ENCODE peak calls at places on chromosomes 3 and 15, in eight cellular contexts. One of them, this sample, is unnamed.

GRCh38 chr3:173371848-173372487 is 25.6 kb upstream of the NLGN1 start:
- DNase-seq in GM12865: no peak
- DNase-seq in ascending aorta: no peak
- DNase-seq in choroid plexus epithelial cell: peak; percentile 45
- DNase-seq in fibroblast of pulmonary artery: peak; percentile 41
- DNase-seq in GM13977: no peak
- DNase-seq in testis: peak; percentile 42
- DNase-seq in lower leg skin: no peak
- DNase-seq in this sample: peak; percentile 25

GRCh38 chr3:78791745-78792144 is 976.1 kb downstream of the ROBO1 start:
- DNase-seq in GM12865: no peak
- DNase-seq in ascending aorta: no peak
- DNase-seq in choroid plexus epithelial cell: no peak
- DNase-seq in fibroblast of pulmonary artery: no peak
- DNase-seq in GM13977: no peak
- DNase-seq in testis: no peak
- DNase-seq in lower leg skin: no peak
- DNase-seq in this sample: no peak

GRCh38 chr3:183377307-183377959 is 51.0 kb downstream of the MCF2L2 start:
- DNase-seq in GM12865: peak; percentile 46
- DNase-seq in ascending aorta: no peak
- DNase-seq in choroid plexus epithelial cell: no peak
- DNase-seq in fibroblast of pulmonary artery: no peak
- DNase-seq in GM13977: no peak
- DNase-seq in testis: no peak
- DNase-seq in lower leg skin: no peak
- DNase-seq in this sample: no peak

GRCh38 chr3:52232279-52233107 is 6.5 kb downstream of the TWF2 start:
- DNase-seq in GM12865: no peak
- DNase-seq in ascending aorta: no peak
- DNase-seq in choroid plexus epithelial cell: no peak
- DNase-seq in fibroblast of pulmonary artery: no peak
- DNase-seq in GM13977: no peak
- DNase-seq in testis: no peak
- DNase-seq in lower leg skin: no peak
- DNase-seq in this sample: no peak

GRCh38 chr3:134367869-134368750 is 6.1 kb downstream of the AMOTL2 start:
- DNase-seq in GM12865: no peak
- DNase-seq in ascending aorta: peak; percentile 50
- DNase-seq in choroid plexus epithelial cell: no peak
- DNase-seq in fibroblast of pulmonary artery: no peak
- DNase-seq in GM13977: no peak
- DNase-seq in testis: no peak
- DNase-seq in lower leg skin: no peak
- DNase-seq in this sample: no peak

GRCh38 chr3:139074565-139075115 is 29.9 kb upstream of the PRR23C start:
- DNase-seq in GM12865: no peak
- DNase-seq in ascending aorta: no peak
- DNase-seq in choroid plexus epithelial cell: no peak
- DNase-seq in fibroblast of pulmonary artery: no peak
- DNase-seq in GM13977: no peak
- DNase-seq in testis: no peak
- DNase-seq in lower leg skin: no peak
- DNase-seq in this sample: no peak

GRCh38 chr3:27228805-27229204 is 140.4 kb downstream of the NEK10 start:
- DNase-seq in GM12865: peak; percentile 34
- DNase-seq in ascending aorta: no peak
- DNase-seq in choroid plexus epithelial cell: no peak
- DNase-seq in fibroblast of pulmonary artery: no peak
- DNase-seq in GM13977: no peak
- DNase-seq in testis: no peak
- DNase-seq in lower leg skin: no peak
- DNase-seq in this sample: no peak

GRCh38 chr3:123449092-123449985 is 449 bp upstream of the ADCY5 start:
- DNase-seq in GM12865: no peak
- DNase-seq in ascending aorta: no peak
- DNase-seq in choroid plexus epithelial cell: peak; percentile 18
- DNase-seq in fibroblast of pulmonary artery: peak; percentile 11
- DNase-seq in GM13977: peak; percentile 70
- DNase-seq in testis: peak; percentile 40
- DNase-seq in lower leg skin: no peak
- DNase-seq in this sample: peak; percentile 8

GRCh38 chr3:53337167-53337940 is 10.0 kb downstream of the DCP1A start:
- DNase-seq in GM12865: no peak
- DNase-seq in ascending aorta: no peak
- DNase-seq in choroid plexus epithelial cell: no peak
- DNase-seq in fibroblast of pulmonary artery: no peak
- DNase-seq in GM13977: no peak
- DNase-seq in testis: no peak
- DNase-seq in lower leg skin: no peak
- DNase-seq in this sample: no peak

GRCh38 chr3:2915826-2916225 is 194.3 kb downstream of the IL5RA start:
- DNase-seq in GM12865: no peak
- DNase-seq in ascending aorta: no peak
- DNase-seq in choroid plexus epithelial cell: no peak
- DNase-seq in fibroblast of pulmonary artery: no peak
- DNase-seq in GM13977: no peak
- DNase-seq in testis: no peak
- DNase-seq in lower leg skin: no peak
- DNase-seq in this sample: no peak

GRCh38 chr3:158789592-158789991 is 12.3 kb upstream of the MFSD1 start:
- DNase-seq in GM12865: peak; percentile 14
- DNase-seq in ascending aorta: no peak
- DNase-seq in choroid plexus epithelial cell: peak; percentile 90
- DNase-seq in fibroblast of pulmonary artery: peak; percentile 79
- DNase-seq in GM13977: no peak
- DNase-seq in testis: peak; percentile 51
- DNase-seq in lower leg skin: no peak
- DNase-seq in this sample: peak; percentile 77

GRCh38 chr3:172476339-172476738 is 28.1 kb upstream of the GHSR start:
- DNase-seq in GM12865: no peak
- DNase-seq in ascending aorta: no peak
- DNase-seq in choroid plexus epithelial cell: no peak
- DNase-seq in fibroblast of pulmonary artery: no peak
- DNase-seq in GM13977: no peak
- DNase-seq in testis: no peak
- DNase-seq in lower leg skin: no peak
- DNase-seq in this sample: no peak

GRCh38 chr15:65619636-65620290 is 2.0 kb upstream of the SLC24A1 start:
- DNase-seq in GM12865: no peak
- DNase-seq in ascending aorta: no peak
- DNase-seq in choroid plexus epithelial cell: no peak
- DNase-seq in fibroblast of pulmonary artery: peak; percentile 20
- DNase-seq in GM13977: no peak
- DNase-seq in testis: no peak
- DNase-seq in lower leg skin: no peak
- DNase-seq in this sample: peak; percentile 73

GRCh38 chr3:12196684-12197083 is 38.0 kb upstream of the TIMP4 start:
- DNase-seq in GM12865: no peak
- DNase-seq in ascending aorta: no peak
- DNase-seq in choroid plexus epithelial cell: no peak
- DNase-seq in fibroblast of pulmonary artery: no peak
- DNase-seq in GM13977: no peak
- DNase-seq in testis: no peak
- DNase-seq in lower leg skin: no peak
- DNase-seq in this sample: no peak

GRCh38 chr3:172673210-172673679 is 37.6 kb downstream of the NCEH1 start:
- DNase-seq in GM12865: peak; percentile 82
- DNase-seq in ascending aorta: no peak
- DNase-seq in choroid plexus epithelial cell: peak; percentile 86
- DNase-seq in fibroblast of pulmonary artery: peak; percentile 83
- DNase-seq in GM13977: peak; percentile 49
- DNase-seq in testis: peak; percentile 58
- DNase-seq in lower leg skin: no peak
- DNase-seq in this sample: peak; percentile 79

GRCh38 chr15:87669846-87670245 is 586.7 kb downstream of the NTRK3 start:
- DNase-seq in GM12865: no peak
- DNase-seq in ascending aorta: no peak
- DNase-seq in choroid plexus epithelial cell: no peak
- DNase-seq in fibroblast of pulmonary artery: no peak
- DNase-seq in GM13977: no peak
- DNase-seq in testis: no peak
- DNase-seq in lower leg skin: no peak
- DNase-seq in this sample: no peak

GRCh38 chr3:59992578-59992977 is 942.8 kb upstream of the CFAP20DC start:
- DNase-seq in GM12865: no peak
- DNase-seq in ascending aorta: no peak
- DNase-seq in choroid plexus epithelial cell: no peak
- DNase-seq in fibroblast of pulmonary artery: no peak
- DNase-seq in GM13977: no peak
- DNase-seq in testis: no peak
- DNase-seq in lower leg skin: no peak
- DNase-seq in this sample: no peak

GRCh38 chr15:26073430-26074333 is 210.6 kb upstream of the ATP10A start:
- DNase-seq in GM12865: no peak
- DNase-seq in ascending aorta: no peak
- DNase-seq in choroid plexus epithelial cell: no peak
- DNase-seq in fibroblast of pulmonary artery: no peak
- DNase-seq in GM13977: no peak
- DNase-seq in testis: no peak
- DNase-seq in lower leg skin: no peak
- DNase-seq in this sample: no peak

GRCh38 chr15:45666119-45666875 is 31.5 kb downstream of the SQOR start:
- DNase-seq in GM12865: no peak
- DNase-seq in ascending aorta: no peak
- DNase-seq in choroid plexus epithelial cell: no peak
- DNase-seq in fibroblast of pulmonary artery: no peak
- DNase-seq in GM13977: no peak
- DNase-seq in testis: no peak
- DNase-seq in lower leg skin: no peak
- DNase-seq in this sample: no peak
- TF ChIP-seq CTCF in GM12865: no peak
- TF ChIP-seq CTCF in ascending aorta: no peak
- TF ChIP-seq CTCF in choroid plexus epithelial cell: peak; percentile 2
- TF ChIP-seq CTCF in fibroblast of pulmonary artery: no peak
- TF ChIP-seq CTCF in GM13977: no peak
- TF ChIP-seq CTCF in testis: no peak
- TF ChIP-seq CTCF in lower leg skin: no peak
- TF ChIP-seq CTCF in this sample: no peak

GRCh38 chr15:45829336-45830153 is 194.7 kb downstream of the SQOR start:
- DNase-seq in GM12865: no peak
- DNase-seq in ascending aorta: no peak
- DNase-seq in choroid plexus epithelial cell: no peak
- DNase-seq in fibroblast of pulmonary artery: no peak
- DNase-seq in GM13977: no peak
- DNase-seq in testis: no peak
- DNase-seq in lower leg skin: no peak
- DNase-seq in this sample: no peak

GRCh38 chr15:45831787-45832186 is 197.0 kb downstream of the SQOR start:
- DNase-seq in GM12865: no peak
- DNase-seq in ascending aorta: no peak
- DNase-seq in choroid plexus epithelial cell: no peak
- DNase-seq in fibroblast of pulmonary artery: no peak
- DNase-seq in GM13977: no peak
- DNase-seq in testis: no peak
- DNase-seq in lower leg skin: no peak
- DNase-seq in this sample: no peak

GRCh38 chr15:45821390-45821789 is 186.6 kb downstream of the SQOR start:
- DNase-seq in GM12865: no peak
- DNase-seq in ascending aorta: no peak
- DNase-seq in choroid plexus epithelial cell: no peak
- DNase-seq in fibroblast of pulmonary artery: no peak
- DNase-seq in GM13977: no peak
- DNase-seq in testis: no peak
- DNase-seq in lower leg skin: no peak
- DNase-seq in this sample: no peak

GRCh38 chr15:45827275-45827674 is 192.4 kb downstream of the SQOR start:
- DNase-seq in GM12865: no peak
- DNase-seq in ascending aorta: no peak
- DNase-seq in choroid plexus epithelial cell: no peak
- DNase-seq in fibroblast of pulmonary artery: peak; percentile 6
- DNase-seq in GM13977: no peak
- DNase-seq in testis: no peak
- DNase-seq in lower leg skin: no peak
- DNase-seq in this sample: no peak
- TF ChIP-seq CTCF in GM12865: no peak
- TF ChIP-seq CTCF in ascending aorta: no peak
- TF ChIP-seq CTCF in choroid plexus epithelial cell: no peak
- TF ChIP-seq CTCF in fibroblast of pulmonary artery: no peak
- TF ChIP-seq CTCF in GM13977: no peak
- TF ChIP-seq CTCF in testis: no peak
- TF ChIP-seq CTCF in lower leg skin: no peak
- TF ChIP-seq CTCF in this sample: no peak

GRCh38 chr3:29280675-29281264 is at the start of gene RBMS3:
- DNase-seq in GM12865: peak; percentile 74
- DNase-seq in ascending aorta: peak; percentile 95
- DNase-seq in choroid plexus epithelial cell: peak; percentile 98
- DNase-seq in fibroblast of pulmonary artery: peak; percentile 98
- DNase-seq in GM13977: peak; percentile 12
- DNase-seq in testis: peak; percentile 91
- DNase-seq in lower leg skin: peak; percentile 81
- DNase-seq in this sample: peak; percentile 97
- TF ChIP-seq CTCF in GM12865: peak; percentile 37
- TF ChIP-seq CTCF in ascending aorta: peak; percentile 30
- TF ChIP-seq CTCF in choroid plexus epithelial cell: peak; percentile 85
- TF ChIP-seq CTCF in fibroblast of pulmonary artery: peak; percentile 69
- TF ChIP-seq CTCF in GM13977: peak; percentile 48
- TF ChIP-seq CTCF in testis: peak; percentile 33
- TF ChIP-seq CTCF in lower leg skin: no peak
- TF ChIP-seq CTCF in this sample: peak; percentile 57

GRCh38 chr15:51781506-51781905 is 30.1 kb downstream of the TMOD2 start:
- DNase-seq in GM12865: no peak
- DNase-seq in ascending aorta: no peak
- DNase-seq in choroid plexus epithelial cell: no peak
- DNase-seq in fibroblast of pulmonary artery: no peak
- DNase-seq in GM13977: no peak
- DNase-seq in testis: no peak
- DNase-seq in lower leg skin: no peak
- DNase-seq in this sample: no peak

GRCh38 chr15:51780636-51781035 is 29.2 kb downstream of the TMOD2 start:
- DNase-seq in GM12865: no peak
- DNase-seq in ascending aorta: no peak
- DNase-seq in choroid plexus epithelial cell: peak; percentile 30
- DNase-seq in fibroblast of pulmonary artery: peak; percentile 20
- DNase-seq in GM13977: no peak
- DNase-seq in testis: no peak
- DNase-seq in lower leg skin: no peak
- DNase-seq in this sample: peak; percentile 18

GRCh38 chr15:51776952-51777574 is 25.7 kb downstream of the TMOD2 start:
- DNase-seq in GM12865: peak; percentile 85
- DNase-seq in ascending aorta: peak; percentile 80
- DNase-seq in choroid plexus epithelial cell: peak; percentile 92
- DNase-seq in fibroblast of pulmonary artery: peak; percentile 90
- DNase-seq in GM13977: peak; percentile 75
- DNase-seq in testis: peak; percentile 80
- DNase-seq in lower leg skin: peak; percentile 81
- DNase-seq in this sample: peak; percentile 81

GRCh38 chr15:51783967-51784366 is 32.6 kb downstream of the TMOD2 start:
- DNase-seq in GM12865: no peak
- DNase-seq in ascending aorta: no peak
- DNase-seq in choroid plexus epithelial cell: no peak
- DNase-seq in fibroblast of pulmonary artery: no peak
- DNase-seq in GM13977: no peak
- DNase-seq in testis: no peak
- DNase-seq in lower leg skin: no peak
- DNase-seq in this sample: no peak

GRCh38 chr15:51782357-51782896 is 31.0 kb downstream of the TMOD2 start:
- DNase-seq in GM12865: peak; percentile 14
- DNase-seq in ascending aorta: no peak
- DNase-seq in choroid plexus epithelial cell: peak; percentile 45
- DNase-seq in fibroblast of pulmonary artery: peak; percentile 31
- DNase-seq in GM13977: no peak
- DNase-seq in testis: no peak
- DNase-seq in lower leg skin: no peak
- DNase-seq in this sample: peak; percentile 29
- TF ChIP-seq CTCF in GM12865: no peak
- TF ChIP-seq CTCF in ascending aorta: no peak
- TF ChIP-seq CTCF in choroid plexus epithelial cell: peak; percentile 53
- TF ChIP-seq CTCF in fibroblast of pulmonary artery: peak; percentile 41
- TF ChIP-seq CTCF in GM13977: no peak
- TF ChIP-seq CTCF in testis: no peak
- TF ChIP-seq CTCF in lower leg skin: no peak
- TF ChIP-seq CTCF in this sample: peak; percentile 55

GRCh38 chr15:67188551-67189218 is 65.8 kb downstream of the AAGAB start:
- DNase-seq in GM12865: no peak
- DNase-seq in ascending aorta: no peak
- DNase-seq in choroid plexus epithelial cell: peak; percentile 67
- DNase-seq in fibroblast of pulmonary artery: peak; percentile 77
- DNase-seq in GM13977: peak; percentile 6
- DNase-seq in testis: peak; percentile 51
- DNase-seq in lower leg skin: no peak
- DNase-seq in this sample: peak; percentile 90
- TF ChIP-seq CTCF in GM12865: no peak
- TF ChIP-seq CTCF in ascending aorta: no peak
- TF ChIP-seq CTCF in choroid plexus epithelial cell: no peak
- TF ChIP-seq CTCF in fibroblast of pulmonary artery: no peak
- TF ChIP-seq CTCF in GM13977: no peak
- TF ChIP-seq CTCF in testis: no peak
- TF ChIP-seq CTCF in lower leg skin: no peak
- TF ChIP-seq CTCF in this sample: no peak